ENCODE peak calls at places on chromosomes 4 and X, in four cellular contexts. T is H1, M is K562, V is GM12878. R is an unnamed sample.

GRCh38 chr4:6451309-6451708 is 21.1 kb downstream of the PPP2R2C start:
- DNase-seq in M (no peak), V (no peak), T (no peak), R (no peak)

GRCh38 chr4:898869-899555 is 33.1 kb downstream of the GAK start:
- DNase-seq in M (no peak), V (no peak), T (no peak), R (no peak)

GRCh38 chr4:15868065-15868464 is 70.5 kb downstream of the FGFBP1 start:
- DNase-seq in T (no peak), V (no peak), M (peak), R (no peak)

GRCh38 chrX:15675490-15675921 is 10.9 kb upstream of the CLTRN start:
- DNase-seq in T (peak), M (peak), V (no peak), R (no peak)

GRCh38 chrX:129961180-129962083 is 21.0 kb upstream of the BCORL1 start:
- DNase-seq in M (peak), T (peak), V (peak), R (peak)

GRCh38 chr4:140790765-140791164 is 34.6 kb upstream of the TBC1D9 start:
- DNase-seq in V (peak), T (no peak), M (no peak), R (no peak)

GRCh38 chrX:6187256-6187655 is 41.4 kb downstream of the NLGN4X start:
- DNase-seq in M (no peak), V (no peak), T (no peak), R (no peak)

GRCh38 chr4:15295421-15296162 is 132.2 kb upstream of the C1QTNF7 start:
- DNase-seq in V (no peak), M (no peak), T (no peak), R (no peak)

GRCh38 chrX:131081772-131082755 is 23.9 kb downstream of the ARHGAP36 start:
- DNase-seq in V (no peak), M (no peak), T (peak), R (no peak)

GRCh38 chrX:7139202-7140081 is 8.1 kb upstream of the STS start:
- DNase-seq in M (no peak), T (no peak), V (no peak), R (no peak)

GRCh38 chr4:23033796-23034195 is 341.1 kb downstream of the GBA3 start:
- DNase-seq in V (no peak), M (no peak), T (no peak), R (no peak)

GRCh38 chr4:140238353-140239041 is 84.5 kb upstream of the MAML3 start:
- DNase-seq in V (no peak), T (peak), M (peak), R (no peak)

GRCh38 chr4:77432702-77433101 is 172.9 kb upstream of the CXCL13 start:
- DNase-seq in M (peak), V (no peak), T (no peak), R (peak)

GRCh38 chr4:52371861-52372260 is 287.2 kb downstream of the USP46 start:
- DNase-seq in V (no peak), T (no peak), M (no peak), R (no peak)

DNA sequence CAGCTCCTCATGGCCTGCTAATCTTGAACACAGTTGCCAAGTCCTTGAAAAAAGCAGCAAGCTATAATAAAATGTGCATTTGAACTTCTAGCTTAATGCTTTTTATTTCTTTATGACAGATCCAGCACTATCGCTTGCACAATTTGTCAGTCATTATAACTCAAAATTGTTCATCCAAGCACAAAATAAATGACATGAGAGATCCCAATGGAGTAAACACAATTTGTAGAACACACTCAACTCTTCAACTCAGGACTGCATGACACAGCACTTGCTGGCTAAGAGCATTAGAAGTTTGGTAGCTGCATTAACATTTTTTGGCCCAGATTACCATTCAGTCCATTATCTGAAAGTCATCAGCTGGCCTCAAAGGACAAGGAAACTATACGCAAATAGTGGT is 530.1 kb downstream of the INPP4B start:
- DNase-seq in T (no peak), M (no peak), V (no peak), R (no peak)
- H3K4me3 ChIP-seq in T (no peak), M (no peak), V (no peak), R (no peak)

GRCh38 chr4:123826896-123827295 is 430.3 kb downstream of the SPRY1 start:
- DNase-seq in M (no peak), V (no peak), T (no peak), R (no peak)

GRCh38 chr4:123830920-123831319 is 434.3 kb downstream of the SPRY1 start:
- DNase-seq in M (no peak), V (no peak), T (no peak), R (no peak)

GRCh38 chr4:123824524-123824923 is 427.9 kb downstream of the SPRY1 start:
- DNase-seq in M (no peak), V (no peak), T (no peak), R (peak)

GRCh38 chr4:123825596-123826291 is 429.1 kb downstream of the SPRY1 start:
- DNase-seq in M (no peak), T (no peak), V (no peak), R (no peak)

DNA sequence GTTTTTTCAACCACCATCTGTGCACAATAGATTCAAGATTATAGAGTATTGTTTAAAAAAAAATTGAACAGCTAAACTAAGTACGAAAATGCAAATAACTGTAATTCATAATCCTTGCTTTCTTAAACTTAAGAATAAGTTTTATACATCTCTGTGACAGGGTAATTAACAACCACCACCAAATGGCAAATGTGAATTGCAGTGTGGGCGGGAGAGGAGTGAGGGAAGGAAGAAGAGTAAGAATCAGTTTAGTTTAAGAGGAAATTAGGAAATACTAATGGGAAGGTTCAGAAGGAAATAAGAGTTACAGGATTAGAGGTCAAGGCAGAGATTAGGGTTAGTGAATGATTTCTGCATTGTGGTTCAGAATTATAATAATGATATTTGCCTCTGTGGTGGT is 430.9 kb downstream of the SPRY1 start:
- DNase-seq in T (no peak), V (no peak), M (no peak), R (no peak)
- TF ChIP-seq CBX5 in T (no peak), V (no peak), M (no peak), R (no peak)

GRCh38 chrX:155052738-155053498 is 18.0 kb downstream of the CMC4 start:
- DNase-seq in V (no peak), M (no peak), T (no peak), R (no peak)

GRCh38 chrX:155056471-155056870 is 14.5 kb downstream of the CMC4 start:
- DNase-seq in V (no peak), M (no peak), T (no peak), R (no peak)

GRCh38 chrX:155054255-155054654 is 16.7 kb downstream of the CMC4 start:
- DNase-seq in V (no peak), M (no peak), T (no peak), R (no peak)

GRCh38 chrX:155055494-155055893 is 15.4 kb downstream of the CMC4 start:
- DNase-seq in T (no peak), M (no peak), V (no peak), R (no peak)

DNA sequence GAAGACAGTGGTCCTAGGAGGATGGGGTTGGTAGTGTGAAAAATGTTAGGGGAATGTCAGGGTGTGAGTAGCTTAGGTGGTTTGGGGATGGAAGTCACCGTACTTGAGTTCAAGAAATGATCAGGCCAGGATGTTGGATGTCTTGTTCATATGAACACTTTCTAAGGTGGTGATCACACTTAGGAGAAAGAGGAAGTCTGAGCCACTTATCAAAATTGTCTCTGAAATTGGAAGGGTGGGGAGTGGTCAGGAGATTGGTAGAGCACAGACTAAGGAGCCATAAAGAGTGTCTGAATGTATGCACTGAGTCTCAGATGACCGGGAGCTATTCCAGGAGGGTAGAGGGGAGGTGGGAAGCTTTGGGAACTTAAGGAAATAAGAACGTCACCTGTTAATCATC is 17.3 kb downstream of the CMC4 start:
- DNase-seq in V (no peak), T (no peak), M (no peak), R (no peak)
- H3K4me3 ChIP-seq in V (no peak), T (no peak), M (no peak), R (no peak)

GRCh38 chrX:120358687-120359086 is 3.2 kb upstream of the ATP1B4 start:
- DNase-seq in T (no peak), M (no peak), V (no peak), R (no peak)

GRCh38 chrX:120350458-120351138 is 11.3 kb upstream of the ATP1B4 start:
- DNase-seq in T (no peak), M (no peak), V (no peak), R (no peak)

GRCh38 chrX:120361906-120362305 is at the start of gene ATP1B4:
- DNase-seq in V (no peak), M (no peak), T (no peak), R (no peak)

GRCh38 chrX:120357186-120357585 is 4.7 kb upstream of the ATP1B4 start:
- DNase-seq in T (no peak), M (no peak), V (no peak), R (no peak)

DNA sequence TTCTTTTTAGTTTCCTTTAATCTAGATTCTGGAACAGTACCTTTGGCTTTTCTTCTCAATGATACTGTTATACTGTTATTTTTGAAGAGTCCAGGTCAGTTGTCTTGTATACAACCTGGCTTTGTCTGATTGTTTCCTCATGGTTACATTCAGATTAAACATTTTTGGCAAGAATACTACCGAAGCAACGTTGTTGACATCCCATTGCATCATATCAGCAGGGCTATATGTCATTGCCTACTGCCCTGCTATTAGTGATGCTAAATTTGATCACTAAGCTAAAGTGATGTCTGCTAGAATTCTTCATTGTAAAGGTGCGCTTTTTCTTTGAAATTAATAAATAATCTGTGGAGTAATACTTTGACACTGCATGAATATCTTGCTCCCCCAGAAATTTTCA is 5.8 kb upstream of the ATP1B4 start:
- DNase-seq in V (no peak), M (no peak), T (no peak), R (no peak)
- TF ChIP-seq CBX5 in V (no peak), M (no peak), T (no peak), R (no peak)